ENCODE peak calls at places on chromosome 14, in six cellular contexts. J is IMR-90, Y is astrocyte, F is H1, X is fibroblast of lung, Q is pancreas. U is an unnamed sample.

GRCh38 chr14:75247286-75247922 is 31.2 kb upstream of the FOS start:
- DNase-seq in X (no peak), Y (no peak), F (no peak), J (no peak), Q (no peak), U (no peak)

GRCh38 chr14:32813401-32813800 is 125.3 kb upstream of the NPAS3 start:
- DNase-seq in F (no peak), J (no peak), Y (peak; percentile 62), Q (no peak), X (peak; percentile 71), U (no peak)

GRCh38 chr14:59343585-59343984 is 121.6 kb downstream of the GPR135 start:
- DNase-seq in Q (no peak), J (no peak), Y (no peak), F (no peak), X (no peak), U (no peak)

GRCh38 chr14:64704743-64705405 is 650 bp downstream of the PLEKHG3 start:
- DNase-seq in X (peak; percentile 31), Q (peak; percentile 46), F (peak; percentile 70), J (peak; percentile 15), Y (no peak), U (peak; percentile 87)

GRCh38 chr14:77369280-77369679 is 7.6 kb downstream of the TMED8 start:
- DNase-seq in J (no peak), F (no peak), X (no peak), Y (no peak), Q (no peak), U (no peak)

GRCh38 chr14:68512088-68512487 is 280.8 kb downstream of the ZFP36L1 start:
- DNase-seq in X (peak; percentile 71), Y (peak; percentile 72), J (peak; percentile 72), Q (no peak), F (no peak), U (no peak)

GRCh38 chr14:58871972-58872530 is 234.3 kb downstream of the DACT1 start:
- DNase-seq in J (peak; percentile 38), F (no peak), Y (peak; percentile 23), Q (no peak), X (peak; percentile 39), U (no peak)

GRCh38 chr14:51431033-51431709 is 191.1 kb downstream of the TMX1 start:
- DNase-seq in Y (no peak), X (no peak), F (no peak), Q (no peak), J (no peak), U (no peak)

GRCh38 chr14:81784084-81784483 is 250.4 kb upstream of the SEL1L start:
- DNase-seq in J (no peak), Q (no peak), F (no peak), X (no peak), Y (no peak), U (peak; percentile 75)

GRCh38 chr14:101849640-101850039 is 88.1 kb downstream of the PPP2R5C start:
- DNase-seq in Q (no peak), X (no peak), J (no peak), F (no peak), Y (no peak), U (no peak)

GRCh38 chr14:37122919-37123639 is 49.3 kb downstream of the SLC25A21 start:
- DNase-seq in J (no peak), X (peak; percentile 47), Q (no peak), Y (peak; percentile 31), F (no peak), U (no peak)

GRCh38 chr14:37466623-37467088 is 128.4 kb downstream of the FOXA1 start:
- DNase-seq in Q (no peak), Y (no peak), J (no peak), X (no peak), F (no peak), U (no peak)

GRCh38 chr14:73248294-73248868 is 11.1 kb downstream of the PAPLN start:
- DNase-seq in J (peak; percentile 7), F (no peak), Y (peak; percentile 44), X (peak; percentile 56), Q (no peak), U (peak; percentile 15)

GRCh38 chr14:71324767-71325272 is 417.6 kb downstream of the PCNX1 start:
- DNase-seq in J (peak; percentile 38), F (no peak), X (peak; percentile 39), Q (no peak), Y (no peak), U (no peak)

GRCh38 chr14:74302160-74302628 is 540 bp downstream of the ABCD4 start:
- DNase-seq in F (no peak), Q (no peak), X (peak; percentile 58), J (peak; percentile 56), Y (peak; percentile 52), U (no peak)

GRCh38 chr14:30267141-30267540 is 291.8 kb upstream of the G2E3 start:
- DNase-seq in Q (no peak), J (peak; percentile 68), F (no peak), X (peak; percentile 62), Y (peak; percentile 49), U (no peak)

GRCh38 chr14:22384974-22385526 is 204.0 kb downstream of the DAD1 start:
- DNase-seq in Y (no peak), X (no peak), J (no peak), F (no peak), Q (no peak), U (no peak)

GRCh38 chr14:55133416-55133815 is 4.4 kb downstream of the LGALS3 start:
- DNase-seq in J (peak; percentile 43), Q (no peak), F (no peak), Y (no peak), X (peak; percentile 48), U (no peak)

GRCh38 chr14:56733396-56733795 is 76.9 kb downstream of the OTX2 start:
- DNase-seq in Y (no peak), J (no peak), X (no peak), Q (no peak), F (peak; percentile 63), U (no peak)

GRCh38 chr14:62691613-62692489 is 353.4 kb downstream of the KCNH5 start:
- DNase-seq in F (no peak), Q (peak; percentile 53), J (peak; percentile 97), Y (peak; percentile 98), X (peak; percentile 99), U (no peak)

GRCh38 chr14:55271572-55272414 is 572 bp downstream of the FBXO34 start:
- DNase-seq in Q (peak; percentile 68), F (peak; percentile 75), X (peak; percentile 78), J (peak; percentile 84), Y (peak; percentile 74), U (peak; percentile 86)

GRCh38 chr14:102966681-102967505 is 44.4 kb downstream of the AMN start:
- DNase-seq in X (no peak), J (no peak), Q (no peak), Y (no peak), F (no peak), U (peak; percentile 55)

GRCh38 chr14:70955543-70956480 is 48.6 kb downstream of the PCNX1 start:
- DNase-seq in Q (no peak), Y (no peak), F (no peak), X (no peak), J (peak; percentile 26), U (no peak)

GRCh38 chr14:77302926-77303325 is 17.8 kb downstream of the POMT2 start:
- DNase-seq in F (no peak), Q (no peak), Y (peak; percentile 77), J (peak; percentile 77), X (peak; percentile 82), U (no peak)

GRCh38 chr14:22178330-22178981 is 410.6 kb downstream of the DAD1 start:
- DNase-seq in Q (no peak), Y (no peak), X (peak; percentile 3), F (no peak), J (peak; percentile 20), U (no peak)

GRCh38 chr14:100155049-100155621 is 4.3 kb downstream of the DEGS2 start:
- DNase-seq in F (peak; percentile 93), J (no peak), X (no peak), Y (no peak), Q (no peak), U (peak; percentile 68)

GRCh38 chr14:94671870-94672444 is 59.8 kb downstream of the SERPINA3 start:
- DNase-seq in Y (no peak), F (no peak), J (no peak), X (no peak), Q (no peak), U (peak; percentile 36)

GRCh38 chr14:55500219-55500701 is 59.8 kb upstream of the TBPL2 start:
- DNase-seq in Y (no peak), F (no peak), J (no peak), X (no peak), Q (no peak), U (no peak)

GRCh38 chr14:53999061-53999488 is 42.5 kb upstream of the BMP4 start:
- DNase-seq in X (peak; percentile 96), J (peak; percentile 76), Q (no peak), F (no peak), Y (peak; percentile 97), U (no peak)

GRCh38 chr14:75170797-75171196 is 5.6 kb downstream of the TMED10 start:
- DNase-seq in X (no peak), Q (no peak), F (no peak), J (no peak), Y (no peak), U (no peak)

GRCh38 chr14:67971627-67972625 is 152.3 kb downstream of the RAD51B start:
- DNase-seq in J (peak; percentile 37), Q (no peak), X (peak; percentile 72), Y (peak; percentile 66), F (no peak), U (no peak)

GRCh38 chr14:64682173-64682710 is 22.0 kb upstream of the PLEKHG3 start:
- DNase-seq in J (peak; percentile 38), Q (peak; percentile 77), X (peak; percentile 79), Y (peak; percentile 68), F (peak; percentile 57), U (peak; percentile 94)

GRCh38 chr14:47539065-47539464 is 136.3 kb downstream of the MDGA2 start:
- DNase-seq in X (peak; percentile 3), J (no peak), Q (no peak), Y (no peak), F (peak; percentile 53), U (no peak)

GRCh38 chr14:69694730-69695663 is 71.9 kb upstream of the SRSF5 start:
- DNase-seq in Y (peak; percentile 47), Q (no peak), J (peak; percentile 63), X (peak; percentile 60), F (no peak), U (no peak)
- H3K4me1 ChIP-seq in Y (peaks cover 6% of the 10 kb centered on the region), Q (peaks cover 50% of the 10 kb centered on the region), J (peaks cover 26% of the 10 kb centered on the region), X (peaks cover 7% of the 10 kb centered on the region), F (peaks cover 2% of the 10 kb centered on the region), U (no peaks in the 10 kb centered on the region)

GRCh38 chr14:25828562-25828961 is 769.3 kb downstream of the NOVA1 start:
- DNase-seq in F (no peak), J (no peak), Y (no peak), X (no peak), Q (no peak), U (no peak)
- H3K9me3 ChIP-seq in F (no peaks in the 10 kb centered on the region), J (peaks cover 5% of the 10 kb centered on the region), Y (no peaks in the 10 kb centered on the region), X (no peaks in the 10 kb centered on the region), Q (no peaks in the 10 kb centered on the region), U (no peaks in the 10 kb centered on the region)

DNA sequence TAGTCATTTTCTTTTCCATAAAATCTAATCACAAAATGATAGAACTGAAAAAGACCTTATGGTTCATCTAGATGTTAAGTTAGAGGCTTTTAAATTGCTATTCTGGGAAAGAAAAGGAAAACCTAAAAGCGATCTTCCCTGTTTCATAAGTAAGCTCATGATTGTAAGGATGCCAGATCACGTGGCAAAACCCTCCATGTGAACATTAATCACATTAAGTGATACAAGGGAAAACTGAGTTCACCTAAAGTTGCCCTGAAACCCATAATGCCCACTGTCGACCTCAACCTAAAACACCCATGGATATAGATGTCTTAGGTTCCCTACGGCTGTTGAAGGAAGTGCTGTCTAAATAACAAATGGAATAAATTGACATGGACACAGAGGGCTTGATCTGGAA is 3.0 kb upstream of the STXBP6 start:
- DNase-seq in X (no peak), J (no peak), Q (peak; percentile 27), Y (no peak), F (no peak), U (no peak)
- H3K4me1 ChIP-seq in X (peaks cover 10% of the 10 kb centered on the region), J (peaks cover 11% of the 10 kb centered on the region), Q (peaks cover 23% of the 10 kb centered on the region), Y (peaks cover 19% of the 10 kb centered on the region), F (peaks cover 5% of the 10 kb centered on the region), U (no peaks in the 10 kb centered on the region)

GRCh38 chr14:98437113-98437512 is 834.9 kb downstream of the BCL11B start:
- DNase-seq in Q (no peak), J (no peak), Y (no peak), F (no peak), X (no peak), U (no peak)
- H3K9me3 ChIP-seq in Q (no peaks in the 10 kb centered on the region), J (peaks cover 4% of the 10 kb centered on the region), Y (no peaks in the 10 kb centered on the region), F (peaks cover 8% of the 10 kb centered on the region), X (no peaks in the 10 kb centered on the region), U (peaks cover under 1% of the 10 kb centered on the region)